ENCODE peak calls at places on chromosome X, in eight cellular contexts. P, N, V, G, L, T, B and C are unnamed samples.

GRCh38 chrX:41332408-41332987 is 1.5 kb upstream of the DDX3X start:
- DNase-seq in L (no peak), N (no peak), T (peak), G (peak), B (no peak), V (peak), P (no peak), C (no peak)

GRCh38 chrX:132375941-132376340 is 112.9 kb downstream of the MBNL3 start:
- DNase-seq in G (peak), L (no peak), B (no peak), T (no peak), N (no peak), P (no peak), V (no peak), C (no peak)

GRCh38 chrX:100410901-100411801 is 1.1 kb upstream of the PCDH19 start:
- DNase-seq in L (no peak), P (no peak), B (peak), G (peak), T (no peak), V (no peak), N (no peak), C (no peak)

GRCh38 chrX:17826609-17827496 is 34.2 kb downstream of the RAI2 start:
- DNase-seq in G (no peak), T (no peak), V (no peak), P (no peak), B (no peak), N (peak), L (no peak), C (no peak)

GRCh38 chrX:106680716-106681115 is 45.8 kb upstream of the RNF128 start:
- DNase-seq in V (no peak), G (no peak), T (no peak), L (no peak), B (no peak), P (no peak), N (no peak), C (no peak)

GRCh38 chrX:68462197-68462596 is 28.9 kb upstream of the OPHN1 start:
- DNase-seq in L (no peak), P (no peak), B (no peak), N (peak), T (no peak), G (peak), V (no peak), C (no peak)

GRCh38 chrX:46571423-46572294 is 1.9 kb upstream of the CHST7 start:
- DNase-seq in B (no peak), T (no peak), V (no peak), N (no peak), P (no peak), L (no peak), G (no peak), C (no peak)

GRCh38 chrX:46381630-46382029 is 163.6 kb downstream of the ZNF674 start:
- DNase-seq in L (peak), G (peak), V (no peak), T (no peak), B (no peak), P (peak), N (no peak), C (peak)

GRCh38 chrX:149248073-149248625 is 257.0 kb downstream of the IDS start:
- DNase-seq in P (no peak), N (no peak), G (peak), V (no peak), B (no peak), L (no peak), T (no peak), C (no peak)

GRCh38 chrX:55159556-55159955 is 60.6 kb upstream of the PAGE5 start:
- DNase-seq in L (no peak), G (peak), V (no peak), T (no peak), N (no peak), B (no peak), P (no peak), C (no peak)

GRCh38 chrX:3522016-3522690 is 175.7 kb upstream of the MXRA5 start:
- DNase-seq in N (no peak), P (no peak), V (no peak), B (no peak), G (no peak), T (no peak), L (no peak), C (no peak)

GRCh38 chrX:28498658-28499057 is 88.6 kb upstream of the IL1RAPL1 start:
- DNase-seq in G (peak), T (no peak), V (no peak), N (peak), L (peak), B (no peak), P (no peak), C (no peak)

GRCh38 chrX:69065451-69065850 is 99.8 kb downstream of the PJA1 start:
- DNase-seq in G (no peak), L (no peak), T (no peak), N (no peak), V (no peak), P (no peak), B (no peak), C (no peak)

GRCh38 chrX:154526901-154527675 is 11.1 kb upstream of the FAM3A start:
- DNase-seq in G (peak), P (peak), N (no peak), T (peak), L (no peak), V (peak), B (peak), C (peak)

GRCh38 chrX:110146521-110146920 is 143.6 kb downstream of the TMEM164 start:
- DNase-seq in B (no peak), V (no peak), L (peak), P (peak), N (peak), G (peak), T (no peak), C (peak)

GRCh38 chrX:41441934-41442823 is 5.0 kb upstream of the NYX start:
- DNase-seq in G (peak), B (peak), N (peak), L (peak), P (peak), T (peak), V (peak), C (peak)

GRCh38 chrX:110755611-110756010 is 40.0 kb downstream of the CHRDL1 start:
- DNase-seq in G (no peak), N (no peak), V (no peak), T (no peak), L (no peak), B (no peak), P (no peak), C (no peak)

GRCh38 chrX:131802836-131803626 is 220.1 kb upstream of the STK26 start:
- DNase-seq in L (no peak), T (no peak), N (no peak), P (peak), G (peak), V (no peak), B (no peak), C (peak)

GRCh38 chrX:54447461-54447860 is 7.3 kb downstream of the TSR2 start:
- DNase-seq in V (no peak), T (no peak), B (no peak), N (no peak), G (no peak), L (peak), P (no peak), C (no peak)

GRCh38 chrX:69038826-69039225 is 126.4 kb downstream of the PJA1 start:
- DNase-seq in T (no peak), V (no peak), N (no peak), G (no peak), L (no peak), P (no peak), B (no peak), C (no peak)

GRCh38 chrX:147602297-147602696 is 309.4 kb upstream of the FMR1 start:
- DNase-seq in V (no peak), T (no peak), G (no peak), P (no peak), B (no peak), N (no peak), L (no peak), C (no peak)

GRCh38 chrX:41110801-41111625 is 25.8 kb downstream of the USP9X start:
- DNase-seq in N (no peak), P (no peak), T (no peak), V (no peak), L (no peak), B (no peak), G (no peak), C (no peak)

GRCh38 chrX:45806410-45807121 is 605.9 kb upstream of the DIPK2B start:
- DNase-seq in N (peak), L (no peak), T (no peak), P (no peak), G (peak), V (no peak), B (no peak), C (no peak)

GRCh38 chrX:40096395-40097091 is 1.2 kb downstream of the BCOR start:
- DNase-seq in B (peak), L (no peak), N (no peak), P (peak), V (peak), T (peak), G (peak), C (no peak)

GRCh38 chrX:30939928-30940327 is 50.9 kb upstream of the TAB3 start:
- DNase-seq in T (no peak), N (no peak), B (no peak), G (no peak), L (no peak), V (no peak), P (no peak), C (no peak)

GRCh38 chrX:25198891-25199290 is 183.1 kb upstream of the ARX start:
- DNase-seq in B (no peak), L (no peak), P (no peak), G (no peak), N (no peak), V (no peak), T (no peak), C (no peak)

GRCh38 chrX:8688776-8689175 is 43.2 kb downstream of the ANOS1 start:
- DNase-seq in B (no peak), N (no peak), V (no peak), T (no peak), G (no peak), P (no peak), L (peak), C (no peak)

GRCh38 chrX:41779058-41779564 is 55.1 kb downstream of the GPR82 start:
- DNase-seq in N (peak), B (no peak), T (no peak), L (no peak), G (peak), P (no peak), V (no peak), C (peak)

GRCh38 chrX:38991656-38992558 is 190.6 kb downstream of the MID1IP1 start:
- DNase-seq in V (no peak), N (no peak), T (no peak), P (no peak), L (no peak), B (no peak), G (no peak), C (no peak)

GRCh38 chrX:54359408-54359807 is 1.6 kb upstream of the WNK3 start:
- DNase-seq in G (no peak), V (no peak), P (no peak), L (no peak), B (no peak), T (no peak), N (no peak), C (no peak)

GRCh38 chrX:20071511-20072079 is 45.1 kb downstream of the MAP7D2 start:
- DNase-seq in P (no peak), L (no peak), B (no peak), G (no peak), V (no peak), N (no peak), T (no peak), C (no peak)

GRCh38 chrX:148582353-148582752 is 81.9 kb downstream of the AFF2 start:
- DNase-seq in N (no peak), G (no peak), L (no peak), B (no peak), P (no peak), T (no peak), V (no peak), C (no peak)

GRCh38 chrX:148441387-148441786 is 59.0 kb upstream of the AFF2 start:
- DNase-seq in P (no peak), B (no peak), L (peak), T (no peak), N (no peak), G (no peak), V (no peak), C (peak)

GRCh38 chrX:123184199-123184857 is at the start of gene GRIA3:
- DNase-seq in N (no peak), B (no peak), G (no peak), P (no peak), L (no peak), T (no peak), V (no peak), C (no peak)

GRCh38 chrX:115968436-115969252 is 201.9 kb upstream of the AGTR2 start:
- DNase-seq in B (peak), G (peak), P (no peak), L (peak), V (peak), T (peak), N (peak), C (peak)

GRCh38 chrX:98379134-98379533 is 1495.4 kb downstream of the RPA4 start:
- DNase-seq in L (no peak), P (no peak), T (no peak), B (no peak), V (no peak), G (no peak), N (no peak), C (no peak)

GRCh38 chrX:129790808-129791207 is 11.1 kb downstream of the SASH3 start:
- DNase-seq in G (no peak), V (no peak), P (no peak), B (no peak), T (no peak), L (no peak), N (no peak), C (no peak)

GRCh38 chrX:75547137-75547536 is 24.3 kb upstream of the ZDHHC15 start:
- DNase-seq in P (no peak), B (no peak), N (no peak), T (no peak), L (no peak), G (no peak), V (no peak), C (no peak)

GRCh38 chrX:7435822-7436221 is 287.9 kb upstream of the PUDP start:
- DNase-seq in P (no peak), B (no peak), T (no peak), V (no peak), N (no peak), G (no peak), L (no peak), C (no peak)